ENCODE peak calls at places on chromosome 16, in four cellular contexts. One of them, this sample, is unnamed.

GRCh38 chr16:4805231-4805630 is 2.8 kb upstream of the ROGDI start:
- DNase-seq in H1: no peak
- DNase-seq in mesenchymal stem cell: no peak
- DNase-seq in mesendoderm: no peak
- DNase-seq in this sample: no peak

GRCh38 chr16:49484454-49484853 is 110.8 kb downstream of the C16orf78 start:
- DNase-seq in H1: peak; percentile 83
- DNase-seq in mesendoderm: peak; percentile 73
- DNase-seq in mesenchymal stem cell: peak; percentile 2
- DNase-seq in this sample: peak; percentile 88

GRCh38 chr16:14307623-14308356 is 236.7 kb downstream of the MRTFB start:
- DNase-seq in H1: no peak
- DNase-seq in mesenchymal stem cell: no peak
- DNase-seq in mesendoderm: peak; percentile 63
- DNase-seq in this sample: no peak

GRCh38 chr16:75252946-75253911 is 1.8 kb upstream of the BCAR1 start:
- DNase-seq in mesenchymal stem cell: peak; percentile 87
- DNase-seq in mesendoderm: peak; percentile 99
- DNase-seq in H1: peak; percentile 80
- DNase-seq in this sample: peak; percentile 96

GRCh38 chr16:14193316-14193871 is 122.3 kb downstream of the MRTFB start:
- DNase-seq in mesendoderm: no peak
- DNase-seq in mesenchymal stem cell: no peak
- DNase-seq in H1: no peak
- DNase-seq in this sample: no peak

GRCh38 chr16:29641561-29641960 is 21.5 kb upstream of the SPN start:
- DNase-seq in mesendoderm: peak; percentile 65
- DNase-seq in H1: no peak
- DNase-seq in mesenchymal stem cell: peak; percentile 14
- DNase-seq in this sample: no peak

GRCh38 chr16:13957197-13958078 is 37.5 kb downstream of the ERCC4 start:
- DNase-seq in H1: no peak
- DNase-seq in mesenchymal stem cell: peak; percentile 99
- DNase-seq in mesendoderm: peak; percentile 85
- DNase-seq in this sample: no peak

GRCh38 chr16:10661236-10661635 is 33.5 kb downstream of the TEKT5 start:
- DNase-seq in mesenchymal stem cell: no peak
- DNase-seq in H1: no peak
- DNase-seq in mesendoderm: no peak
- DNase-seq in this sample: no peak

GRCh38 chr16:15466886-15467781 is 32.7 kb downstream of the BMERB1 start:
- DNase-seq in mesenchymal stem cell: no peak
- DNase-seq in H1: no peak
- DNase-seq in mesendoderm: no peak
- DNase-seq in this sample: no peak

GRCh38 chr16:31108035-31108793 is at the start of gene BCKDK:
- DNase-seq in mesendoderm: peak; percentile 65
- DNase-seq in mesenchymal stem cell: peak; percentile 57
- DNase-seq in H1: peak; percentile 85
- DNase-seq in this sample: peak; percentile 80

GRCh38 chr16:4322121-4323035 is 6.5 kb downstream of the GLIS2 start:
- DNase-seq in mesenchymal stem cell: no peak
- DNase-seq in mesendoderm: no peak
- DNase-seq in H1: no peak
- DNase-seq in this sample: no peak

GRCh38 chr16:73280366-73280765 is 232.4 kb upstream of the ZFHX3 start:
- DNase-seq in H1: no peak
- DNase-seq in mesenchymal stem cell: no peak
- DNase-seq in mesendoderm: no peak
- DNase-seq in this sample: no peak

GRCh38 chr16:80174416-80174815 is 366.4 kb upstream of the DYNLRB2 start:
- DNase-seq in H1: no peak
- DNase-seq in mesendoderm: peak; percentile 21
- DNase-seq in mesenchymal stem cell: peak; percentile 79
- DNase-seq in this sample: no peak

GRCh38 chr16:67284699-67285646 is 5.6 kb downstream of the PLEKHG4 start:
- DNase-seq in mesenchymal stem cell: peak; percentile 49
- DNase-seq in H1: peak; percentile 82
- DNase-seq in mesendoderm: peak; percentile 85
- DNase-seq in this sample: peak; percentile 91

GRCh38 chr16:28208131-28208530 is 3.6 kb downstream of the XPO6 start:
- DNase-seq in mesendoderm: no peak
- DNase-seq in H1: no peak
- DNase-seq in mesenchymal stem cell: no peak
- DNase-seq in this sample: no peak
- H2BK5ac ChIP-seq in mesendoderm: no peak overlapping the region
- H2BK5ac ChIP-seq in H1: no peak overlapping the region
- H2BK5ac ChIP-seq in mesenchymal stem cell: no peak overlapping the region
- H2BK5ac ChIP-seq in this sample: no peak overlapping the region

GRCh38 chr16:50706250-50706649 is 12.8 kb downstream of the NOD2 start:
- DNase-seq in mesenchymal stem cell: no peak
- DNase-seq in H1: no peak
- DNase-seq in mesendoderm: no peak
- DNase-seq in this sample: no peak
- H3K27ac ChIP-seq in mesenchymal stem cell: no peak overlapping the region
- H3K27ac ChIP-seq in H1: no peak overlapping the region
- H3K27ac ChIP-seq in mesendoderm: no peak overlapping the region
- H3K27ac ChIP-seq in this sample: no peak overlapping the region

GRCh38 chr16:56356276-56357241 is 68.8 kb downstream of the AMFR start:
- DNase-seq in mesenchymal stem cell: peak; percentile 91
- DNase-seq in mesendoderm: peak; percentile 96
- DNase-seq in H1: peak; percentile 82
- DNase-seq in this sample: peak; percentile 94
- H2BK5ac ChIP-seq in mesenchymal stem cell: no peak overlapping the region
- H2BK5ac ChIP-seq in mesendoderm: no peak overlapping the region
- H2BK5ac ChIP-seq in H1: no peak overlapping the region
- H2BK5ac ChIP-seq in this sample: no peak overlapping the region

DNA sequence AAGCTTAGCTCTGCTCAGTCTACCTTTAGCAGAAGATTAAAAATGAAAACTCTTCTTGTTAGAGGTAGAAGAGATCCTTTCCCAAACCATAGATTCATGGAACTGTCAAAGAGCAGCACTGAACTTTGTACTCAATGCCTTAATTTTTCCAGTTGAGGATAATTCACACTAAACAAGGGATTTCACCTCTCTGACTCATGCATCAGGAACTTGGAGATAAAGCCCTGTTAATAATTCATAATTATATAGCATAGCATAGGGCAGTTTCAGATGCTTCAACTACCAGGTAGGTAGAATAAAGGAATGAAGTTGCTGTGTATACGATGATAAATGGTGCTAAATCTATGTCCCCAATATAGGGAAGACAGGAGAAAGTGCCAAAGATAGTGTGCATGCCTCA is 450.4 kb downstream of the MAF start:
- DNase-seq in H1: no peak
- DNase-seq in mesenchymal stem cell: no peak
- DNase-seq in mesendoderm: no peak
- DNase-seq in this sample: no peak
- H3K27ac ChIP-seq in H1: no peak overlapping the region
- H3K27ac ChIP-seq in mesenchymal stem cell: no peak overlapping the region
- H3K27ac ChIP-seq in mesendoderm: no peak overlapping the region
- H3K27ac ChIP-seq in this sample: no peak overlapping the region

DNA sequence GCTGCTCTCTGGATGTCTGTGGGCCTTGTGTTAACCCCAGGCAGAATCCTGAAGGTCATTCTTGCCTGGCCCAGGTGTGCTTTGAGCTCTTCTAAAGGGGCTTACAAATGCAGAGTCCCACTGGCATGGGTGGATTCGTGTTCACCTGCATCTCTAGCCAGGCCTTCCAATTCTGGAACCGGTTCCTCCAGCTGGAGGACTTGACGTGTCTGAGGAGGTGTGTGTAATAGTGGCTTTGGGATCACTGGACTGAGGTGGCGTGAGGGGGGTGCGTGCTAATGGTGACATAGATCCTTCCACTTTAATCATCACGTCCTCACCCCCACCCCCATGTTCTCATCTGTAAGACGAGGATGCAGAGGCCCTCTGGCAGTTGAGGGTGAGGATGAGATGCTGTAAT is 4.8 kb downstream of the GSE1 start:
- DNase-seq in H1: no peak
- DNase-seq in mesendoderm: no peak
- DNase-seq in mesenchymal stem cell: no peak
- DNase-seq in this sample: no peak
- H2BK5ac ChIP-seq in H1: no peak overlapping the region
- H2BK5ac ChIP-seq in mesendoderm: no peak overlapping the region
- H2BK5ac ChIP-seq in mesenchymal stem cell: no peak overlapping the region
- H2BK5ac ChIP-seq in this sample: no peak overlapping the region

GRCh38 chr16:55663225-55663624 is 7.4 kb downstream of the SLC6A2 start:
- DNase-seq in mesendoderm: no peak
- DNase-seq in H1: no peak
- DNase-seq in mesenchymal stem cell: no peak
- DNase-seq in this sample: no peak
- H3K27ac ChIP-seq in mesendoderm: no peak overlapping the region
- H3K27ac ChIP-seq in H1: no peak overlapping the region
- H3K27ac ChIP-seq in mesenchymal stem cell: no peak overlapping the region
- H3K27ac ChIP-seq in this sample: no peak overlapping the region

DNA sequence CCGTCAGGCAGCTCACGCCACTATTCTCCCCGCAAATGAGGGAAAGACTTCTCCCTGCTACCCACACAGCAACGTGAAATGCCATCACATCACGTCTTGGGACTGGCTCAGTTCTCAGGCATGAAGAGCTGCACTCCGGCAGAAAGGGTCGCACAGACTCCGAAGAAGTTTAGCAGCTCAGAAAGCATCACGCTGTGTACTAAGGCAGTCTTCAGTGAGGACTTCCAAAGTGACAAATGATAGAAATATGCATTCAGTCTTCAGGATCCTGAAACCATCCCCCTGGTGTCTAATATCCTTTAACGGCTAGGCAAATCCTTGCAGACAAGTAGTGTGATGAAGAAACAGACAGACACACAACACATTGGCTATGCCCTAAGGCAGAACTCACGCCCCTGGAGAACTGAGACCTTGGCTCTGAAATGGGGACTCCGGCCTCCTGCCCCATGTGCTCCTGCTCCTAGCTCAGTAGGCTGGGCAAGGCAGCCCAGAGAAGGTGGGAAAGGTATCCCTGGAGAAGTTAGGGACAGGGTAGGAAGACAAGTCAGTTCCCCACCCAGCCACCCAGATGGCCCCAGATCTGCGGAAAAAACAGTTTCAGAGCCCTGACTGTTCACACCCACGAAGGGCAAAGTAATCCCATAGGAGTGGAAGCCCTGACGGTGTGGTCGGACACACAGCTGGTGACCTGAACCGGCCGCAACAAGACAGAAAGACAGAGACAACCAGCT is 1.6 kb downstream of the XYLT1 start:
- DNase-seq in mesendoderm: peak; percentile 28
- DNase-seq in mesenchymal stem cell: no peak
- DNase-seq in H1: no peak
- DNase-seq in this sample: no peak
- H2BK5ac ChIP-seq in mesendoderm: no peak overlapping the region
- H2BK5ac ChIP-seq in mesenchymal stem cell: no peak overlapping the region
- H2BK5ac ChIP-seq in H1: no peak overlapping the region
- H2BK5ac ChIP-seq in this sample: no peak overlapping the region

GRCh38 chr16:72105978-72106377 is 12.3 kb downstream of the DHX38 start:
- DNase-seq in mesenchymal stem cell: no peak
- DNase-seq in H1: no peak
- DNase-seq in mesendoderm: no peak
- DNase-seq in this sample: no peak
- H3K27ac ChIP-seq in mesenchymal stem cell: no peak overlapping the region
- H3K27ac ChIP-seq in H1: no peak overlapping the region
- H3K27ac ChIP-seq in mesendoderm: no peak overlapping the region
- H3K27ac ChIP-seq in this sample: no peak overlapping the region